ENCODE peak calls at places on chromosomes 2 and 18, in six cellular contexts. One of them, this sample, is unnamed.

GRCh38 chr2:224946911-224947310 is 95.4 kb downstream of the DOCK10 start:
- DNase-seq in right lobe of liver: no peak
- DNase-seq in activated CD4-positive, alpha-beta T cell treated with anti-CD3 and anti-CD28 coated beads, Interleukin-2, amount 50 U/mL, for 48 hours: no peak
- DNase-seq in left colon: no peak
- DNase-seq in heart left ventricle: no peak
- DNase-seq in PC-3: peak; percentile 72
- DNase-seq in this sample: no peak

GRCh38 chr2:3487028-3487425 is 32.3 kb downstream of the ADI1 start:
- DNase-seq in activated CD4-positive, alpha-beta T cell treated with anti-CD3 and anti-CD28 coated beads, Interleukin-2, amount 50 U/mL, for 48 hours: no peak
- DNase-seq in heart left ventricle: peak; percentile 47
- DNase-seq in PC-3: no peak
- DNase-seq in left colon: no peak
- DNase-seq in right lobe of liver: peak; percentile 33
- DNase-seq in this sample: no peak

GRCh38 chr2:100036793-100037192 is 105.6 kb downstream of the AFF3 start:
- DNase-seq in right lobe of liver: no peak
- DNase-seq in activated CD4-positive, alpha-beta T cell treated with anti-CD3 and anti-CD28 coated beads, Interleukin-2, amount 50 U/mL, for 48 hours: no peak
- DNase-seq in PC-3: no peak
- DNase-seq in heart left ventricle: no peak
- DNase-seq in left colon: no peak
- DNase-seq in this sample: no peak

GRCh38 chr2:18413794-18414396 is 146.6 kb downstream of the RDH14 start:
- DNase-seq in PC-3: peak; percentile 80
- DNase-seq in left colon: peak; percentile 25
- DNase-seq in heart left ventricle: no peak
- DNase-seq in right lobe of liver: no peak
- DNase-seq in activated CD4-positive, alpha-beta T cell treated with anti-CD3 and anti-CD28 coated beads, Interleukin-2, amount 50 U/mL, for 48 hours: no peak
- DNase-seq in this sample: no peak

GRCh38 chr2:12006841-12007240 is 260.4 kb downstream of the LPIN1 start:
- DNase-seq in heart left ventricle: no peak
- DNase-seq in PC-3: peak; percentile 25
- DNase-seq in activated CD4-positive, alpha-beta T cell treated with anti-CD3 and anti-CD28 coated beads, Interleukin-2, amount 50 U/mL, for 48 hours: no peak
- DNase-seq in right lobe of liver: no peak
- DNase-seq in left colon: no peak
- DNase-seq in this sample: no peak

GRCh38 chr2:177754476-177754873 is 318.1 kb downstream of the PDE11A start:
- DNase-seq in PC-3: no peak
- DNase-seq in left colon: no peak
- DNase-seq in right lobe of liver: no peak
- DNase-seq in heart left ventricle: no peak
- DNase-seq in activated CD4-positive, alpha-beta T cell treated with anti-CD3 and anti-CD28 coated beads, Interleukin-2, amount 50 U/mL, for 48 hours: no peak
- DNase-seq in this sample: no peak

GRCh38 chr2:222989431-222989830 is 62.6 kb upstream of the KCNE4 start:
- DNase-seq in right lobe of liver: no peak
- DNase-seq in PC-3: no peak
- DNase-seq in heart left ventricle: no peak
- DNase-seq in activated CD4-positive, alpha-beta T cell treated with anti-CD3 and anti-CD28 coated beads, Interleukin-2, amount 50 U/mL, for 48 hours: no peak
- DNase-seq in left colon: no peak
- DNase-seq in this sample: no peak

GRCh38 chr2:61177727-61178549 is 15.9 kb downstream of the C2orf74 start:
- DNase-seq in activated CD4-positive, alpha-beta T cell treated with anti-CD3 and anti-CD28 coated beads, Interleukin-2, amount 50 U/mL, for 48 hours: peak; percentile 52
- DNase-seq in heart left ventricle: peak; percentile 75
- DNase-seq in right lobe of liver: no peak
- DNase-seq in PC-3: peak; percentile 19
- DNase-seq in left colon: no peak
- DNase-seq in this sample: peak; percentile 24

GRCh38 chr2:240916571-240917008 is 10.5 kb downstream of the CROCC2 start:
- DNase-seq in activated CD4-positive, alpha-beta T cell treated with anti-CD3 and anti-CD28 coated beads, Interleukin-2, amount 50 U/mL, for 48 hours: no peak
- DNase-seq in PC-3: peak; percentile 55
- DNase-seq in right lobe of liver: peak; percentile 43
- DNase-seq in heart left ventricle: peak; percentile 78
- DNase-seq in left colon: peak; percentile 33
- DNase-seq in this sample: no peak

GRCh38 chr18:11310476-11311086 is 161.2 kb upstream of the PIEZO2 start:
- DNase-seq in activated CD4-positive, alpha-beta T cell treated with anti-CD3 and anti-CD28 coated beads, Interleukin-2, amount 50 U/mL, for 48 hours: peak; percentile 55
- DNase-seq in left colon: no peak
- DNase-seq in heart left ventricle: no peak
- DNase-seq in right lobe of liver: peak; percentile 68
- DNase-seq in PC-3: peak; percentile 58
- DNase-seq in this sample: no peak

GRCh38 chr2:29129586-29130281 is 14.5 kb downstream of the CLIP4 start:
- DNase-seq in PC-3: peak; percentile 41
- DNase-seq in activated CD4-positive, alpha-beta T cell treated with anti-CD3 and anti-CD28 coated beads, Interleukin-2, amount 50 U/mL, for 48 hours: no peak
- DNase-seq in heart left ventricle: no peak
- DNase-seq in left colon: no peak
- DNase-seq in right lobe of liver: no peak
- DNase-seq in this sample: no peak

GRCh38 chr2:110667061-110667460 is 10.8 kb downstream of the BUB1 start:
- DNase-seq in activated CD4-positive, alpha-beta T cell treated with anti-CD3 and anti-CD28 coated beads, Interleukin-2, amount 50 U/mL, for 48 hours: no peak
- DNase-seq in heart left ventricle: no peak
- DNase-seq in PC-3: no peak
- DNase-seq in right lobe of liver: no peak
- DNase-seq in left colon: no peak
- DNase-seq in this sample: no peak

GRCh38 chr2:195322324-195322723 is 334.7 kb upstream of the SLC39A10 start:
- DNase-seq in PC-3: peak; percentile 68
- DNase-seq in left colon: peak; percentile 69
- DNase-seq in heart left ventricle: no peak
- DNase-seq in right lobe of liver: no peak
- DNase-seq in activated CD4-positive, alpha-beta T cell treated with anti-CD3 and anti-CD28 coated beads, Interleukin-2, amount 50 U/mL, for 48 hours: no peak
- DNase-seq in this sample: no peak

GRCh38 chr2:238187618-238188548 is 15.6 kb downstream of the ILKAP start:
- DNase-seq in right lobe of liver: no peak
- DNase-seq in heart left ventricle: no peak
- DNase-seq in left colon: no peak
- DNase-seq in PC-3: no peak
- DNase-seq in activated CD4-positive, alpha-beta T cell treated with anti-CD3 and anti-CD28 coated beads, Interleukin-2, amount 50 U/mL, for 48 hours: no peak
- DNase-seq in this sample: no peak

GRCh38 chr2:204665244-204665643 is 120.0 kb downstream of the PARD3B start:
- DNase-seq in left colon: no peak
- DNase-seq in PC-3: peak; percentile 67
- DNase-seq in activated CD4-positive, alpha-beta T cell treated with anti-CD3 and anti-CD28 coated beads, Interleukin-2, amount 50 U/mL, for 48 hours: no peak
- DNase-seq in right lobe of liver: no peak
- DNase-seq in heart left ventricle: no peak
- DNase-seq in this sample: no peak

GRCh38 chr18:45482286-45482685 is 133.0 kb upstream of the SLC14A2 start:
- DNase-seq in left colon: no peak
- DNase-seq in activated CD4-positive, alpha-beta T cell treated with anti-CD3 and anti-CD28 coated beads, Interleukin-2, amount 50 U/mL, for 48 hours: no peak
- DNase-seq in heart left ventricle: no peak
- DNase-seq in PC-3: no peak
- DNase-seq in right lobe of liver: no peak
- DNase-seq in this sample: no peak

GRCh38 chr18:12236141-12236540 is 18.0 kb upstream of the CIDEA start:
- DNase-seq in heart left ventricle: no peak
- DNase-seq in activated CD4-positive, alpha-beta T cell treated with anti-CD3 and anti-CD28 coated beads, Interleukin-2, amount 50 U/mL, for 48 hours: no peak
- DNase-seq in PC-3: no peak
- DNase-seq in left colon: no peak
- DNase-seq in right lobe of liver: no peak
- DNase-seq in this sample: no peak

GRCh38 chr2:136206613-136207012 is 88.7 kb upstream of the CXCR4 start:
- DNase-seq in left colon: no peak
- DNase-seq in heart left ventricle: no peak
- DNase-seq in activated CD4-positive, alpha-beta T cell treated with anti-CD3 and anti-CD28 coated beads, Interleukin-2, amount 50 U/mL, for 48 hours: peak; percentile 64
- DNase-seq in PC-3: no peak
- DNase-seq in right lobe of liver: no peak
- DNase-seq in this sample: peak; percentile 91

GRCh38 chr2:189016311-189016830 is 42.2 kb downstream of the COL3A1 start:
- DNase-seq in PC-3: no peak
- DNase-seq in right lobe of liver: no peak
- DNase-seq in activated CD4-positive, alpha-beta T cell treated with anti-CD3 and anti-CD28 coated beads, Interleukin-2, amount 50 U/mL, for 48 hours: no peak
- DNase-seq in left colon: no peak
- DNase-seq in heart left ventricle: no peak
- DNase-seq in this sample: no peak

GRCh38 chr2:180505203-180505602 is 475.2 kb upstream of the UBE2E3 start:
- DNase-seq in right lobe of liver: no peak
- DNase-seq in activated CD4-positive, alpha-beta T cell treated with anti-CD3 and anti-CD28 coated beads, Interleukin-2, amount 50 U/mL, for 48 hours: no peak
- DNase-seq in heart left ventricle: no peak
- DNase-seq in left colon: no peak
- DNase-seq in PC-3: peak; percentile 66
- DNase-seq in this sample: no peak

GRCh38 chr2:40150206-40150765 is 301.6 kb downstream of the SLC8A1 start:
- DNase-seq in left colon: no peak
- DNase-seq in activated CD4-positive, alpha-beta T cell treated with anti-CD3 and anti-CD28 coated beads, Interleukin-2, amount 50 U/mL, for 48 hours: no peak
- DNase-seq in PC-3: no peak
- DNase-seq in heart left ventricle: no peak
- DNase-seq in right lobe of liver: no peak
- DNase-seq in this sample: no peak

GRCh38 chr2:233919938-233920337 is 2.8 kb downstream of the TRPM8 start:
- DNase-seq in PC-3: peak; percentile 64
- DNase-seq in activated CD4-positive, alpha-beta T cell treated with anti-CD3 and anti-CD28 coated beads, Interleukin-2, amount 50 U/mL, for 48 hours: peak; percentile 8
- DNase-seq in heart left ventricle: no peak
- DNase-seq in left colon: no peak
- DNase-seq in right lobe of liver: no peak
- DNase-seq in this sample: no peak

GRCh38 chr18:25646971-25647370 is 295.0 kb upstream of the ZNF521 start:
- DNase-seq in PC-3: no peak
- DNase-seq in heart left ventricle: no peak
- DNase-seq in right lobe of liver: no peak
- DNase-seq in left colon: no peak
- DNase-seq in activated CD4-positive, alpha-beta T cell treated with anti-CD3 and anti-CD28 coated beads, Interleukin-2, amount 50 U/mL, for 48 hours: no peak
- DNase-seq in this sample: no peak